ENCODE peak calls at places on chromosomes 12 and 14, in eight cellular contexts. Z is dorsolateral prefrontal cortex; X is right cardiac atrium; C is AG04450; S is body of pancreas; I is CD8-positive, alpha-beta memory T cell; J is left ventricle myocardium inferior; F is uterus. M is an unnamed sample.

GRCh38 chr14:24839617-24840203 is 205.7 kb upstream of the GZMB start:
- DNase-seq in Z (no peak), X (no peak), C (no peak), S (no peak), I (no peak), J (no peak), F (no peak), M (no peak)

GRCh38 chr14:103847439-103847953 is at the start of gene PPP1R13B:
- DNase-seq in Z (peak; percentile 92), X (peak; percentile 98), C (peak; percentile 30), S (peak; percentile 96), I (peak; percentile 90), J (peak; percentile 94), F (peak; percentile 91), M (peak; percentile 75)

GRCh38 chr14:24965934-24966593 is 83.9 kb downstream of the STXBP6 start:
- DNase-seq in Z (peak; percentile 11), X (no peak), C (no peak), S (peak; percentile 55), I (no peak), J (peak; percentile 26), F (peak; percentile 35), M (no peak)

GRCh38 chr12:30019386-30020140 is 235.8 kb upstream of the TMTC1 start:
- DNase-seq in Z (no peak), X (no peak), C (no peak), S (no peak), I (no peak), J (no peak), F (no peak), M (no peak)

GRCh38 chr14:72634910-72635647 is 258.8 kb downstream of the DPF3 start:
- DNase-seq in Z (no peak), X (no peak), C (no peak), S (no peak), I (no peak), J (no peak), F (no peak), M (no peak)

GRCh38 chr14:58812050-58812690 is 174.4 kb downstream of the DACT1 start:
- DNase-seq in Z (no peak), X (no peak), C (no peak), S (no peak), I (no peak), J (no peak), F (no peak), M (no peak)

GRCh38 chr14:79419571-79420327 is 791.6 kb downstream of the DIO2 start:
- DNase-seq in Z (no peak), X (no peak), C (no peak), S (no peak), I (no peak), J (no peak), F (no peak), M (no peak)

GRCh38 chr12:49301759-49302158 is 6.8 kb downstream of the PRPH start:
- DNase-seq in Z (no peak), X (no peak), C (no peak), S (no peak), I (no peak), J (no peak), F (no peak), M (no peak)

GRCh38 chr12:45726594-45727300 is 2.8 kb upstream of the ARID2 start:
- DNase-seq in Z (peak; percentile 55), X (peak; percentile 86), C (no peak), S (peak; percentile 64), I (no peak), J (peak; percentile 61), F (peak; percentile 63), M (peak; percentile 88)

GRCh38 chr12:1880876-1881275 is 37.6 kb downstream of the CACNA2D4 start:
- DNase-seq in Z (no peak), X (peak; percentile 31), C (no peak), S (no peak), I (no peak), J (no peak), F (no peak), M (no peak)

GRCh38 chr12:77734489-77734888 is 96.2 kb upstream of the NAV3 start:
- DNase-seq in Z (no peak), X (no peak), C (no peak), S (no peak), I (no peak), J (no peak), F (peak; percentile 25), M (no peak)

GRCh38 chr12:131129839-131130238 is 176.1 kb downstream of the ADGRD1 start:
- DNase-seq in Z (no peak), X (no peak), C (no peak), S (no peak), I (no peak), J (no peak), F (no peak), M (no peak)

GRCh38 chr14:91142214-91142668 is 28.4 kb downstream of the DGLUCY start:
- DNase-seq in Z (no peak), X (no peak), C (no peak), S (no peak), I (peak; percentile 4), J (no peak), F (no peak), M (no peak)

GRCh38 chr14:28766505-28767238 is at the start of gene FOXG1:
- DNase-seq in Z (no peak), X (peak; percentile 41), C (no peak), S (no peak), I (no peak), J (no peak), F (no peak), M (no peak)

GRCh38 chr14:78595797-78596196 is 425.6 kb downstream of the NRXN3 start:
- DNase-seq in Z (no peak), X (no peak), C (no peak), S (no peak), I (no peak), J (no peak), F (no peak), M (no peak)

GRCh38 chr12:29565727-29566126 is 68.2 kb upstream of the OVCH1 start:
- DNase-seq in Z (no peak), X (no peak), C (no peak), S (no peak), I (no peak), J (no peak), F (no peak), M (no peak)

GRCh38 chr14:61642246-61642982 is 52.9 kb upstream of the HIF1A start:
- DNase-seq in Z (no peak), X (no peak), C (no peak), S (no peak), I (no peak), J (no peak), F (no peak), M (no peak)

GRCh38 chr14:61640834-61641170 is 54.5 kb upstream of the HIF1A start:
- DNase-seq in Z (no peak), X (no peak), C (no peak), S (no peak), I (no peak), J (no peak), F (no peak), M (no peak)

GRCh38 chr14:61638595-61639391 is 56.5 kb upstream of the HIF1A start:
- DNase-seq in Z (no peak), X (no peak), C (no peak), S (no peak), I (no peak), J (no peak), F (no peak), M (no peak)

GRCh38 chr14:61643546-61643945 is 51.8 kb upstream of the HIF1A start:
- DNase-seq in Z (no peak), X (no peak), C (no peak), S (no peak), I (no peak), J (no peak), F (no peak), M (no peak)

DNA sequence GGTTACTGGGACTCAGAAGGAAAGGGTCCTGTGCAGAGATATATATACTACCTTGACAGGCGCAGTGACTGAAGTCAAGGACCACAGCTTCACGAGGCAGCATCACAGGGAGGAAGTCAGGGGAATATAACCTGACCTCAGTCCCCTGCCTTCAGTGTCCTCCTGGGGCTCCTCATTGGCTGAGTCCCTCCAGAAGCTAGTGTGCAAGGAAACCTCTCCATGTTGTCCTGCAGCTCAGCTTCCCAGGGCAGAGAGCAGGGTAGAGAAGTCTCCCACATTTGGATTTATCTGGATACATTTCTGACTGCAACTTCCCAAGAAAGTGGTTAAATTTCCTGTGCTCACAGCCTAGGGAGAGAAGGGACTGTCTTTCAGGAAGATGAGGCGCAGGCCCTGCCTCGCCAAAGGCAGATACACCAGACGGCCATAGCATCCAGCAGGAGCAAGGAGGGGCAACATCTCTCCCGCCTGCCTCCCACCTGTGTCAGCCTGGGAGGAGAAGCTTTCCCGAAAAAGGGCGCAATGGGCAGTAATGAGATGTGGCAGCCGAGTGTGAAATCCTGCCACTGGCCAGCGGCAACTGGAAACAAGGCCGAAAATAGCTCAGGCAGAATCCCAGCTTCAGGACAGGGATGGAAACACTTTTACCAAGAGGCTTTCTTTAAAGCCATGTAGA is 55.0 kb upstream of the HIF1A start:
- DNase-seq in Z (no peak), X (no peak), C (no peak), S (no peak), I (no peak), J (peak; percentile 19), F (no peak), M (peak; percentile 33)
- H3K27ac ChIP-seq in Z (no peak overlapping the region), X (no peak overlapping the region), C (no peak overlapping the region), S (no peak overlapping the region), I (no peak overlapping the region), J (peak overlapping the region; percentile 36), F (no peak overlapping the region), M (no peak overlapping the region)

GRCh38 chr12:54431911-54432814 is 13.1 kb upstream of the ITGA5 start:
- DNase-seq in Z (no peak), X (peak; percentile 88), C (peak; percentile 16), S (peak; percentile 59), I (no peak), J (peak; percentile 77), F (peak; percentile 95), M (no peak)
- H3K27ac ChIP-seq in Z (no peak overlapping the region), X (peak overlapping the region; percentile 72), C (no peak overlapping the region), S (peak overlapping the region; percentile 60), I (peak overlapping the region; percentile 28), J (peak overlapping the region; percentile 85), F (peak overlapping the region; percentile 78), M (no peak overlapping the region)

DNA sequence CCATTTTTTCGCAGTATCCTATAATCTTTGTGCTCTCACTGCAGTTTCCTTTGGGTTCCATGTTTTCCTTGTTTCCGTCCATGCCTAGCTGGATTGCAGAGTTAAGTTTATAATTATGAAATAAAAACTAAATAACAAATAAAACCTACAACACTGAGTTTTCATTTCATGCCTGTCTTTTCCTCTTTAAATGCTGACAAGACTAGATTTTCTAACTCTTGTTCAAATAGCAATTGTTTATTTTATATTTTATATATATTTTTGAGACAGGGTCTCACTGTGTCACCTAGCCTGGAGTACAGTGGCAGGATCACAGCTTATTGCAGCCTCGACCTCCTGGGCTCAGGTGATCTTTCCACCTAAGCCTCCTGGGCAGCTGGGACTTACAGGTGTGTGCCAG is 5.3 kb upstream of the GEMIN2 start:
- DNase-seq in Z (no peak), X (no peak), C (no peak), S (no peak), I (no peak), J (no peak), F (no peak), M (no peak)
- H3K27ac ChIP-seq in Z (no peak overlapping the region), X (no peak overlapping the region), C (no peak overlapping the region), S (no peak overlapping the region), I (no peak overlapping the region), J (no peak overlapping the region), F (no peak overlapping the region), M (no peak overlapping the region)

DNA sequence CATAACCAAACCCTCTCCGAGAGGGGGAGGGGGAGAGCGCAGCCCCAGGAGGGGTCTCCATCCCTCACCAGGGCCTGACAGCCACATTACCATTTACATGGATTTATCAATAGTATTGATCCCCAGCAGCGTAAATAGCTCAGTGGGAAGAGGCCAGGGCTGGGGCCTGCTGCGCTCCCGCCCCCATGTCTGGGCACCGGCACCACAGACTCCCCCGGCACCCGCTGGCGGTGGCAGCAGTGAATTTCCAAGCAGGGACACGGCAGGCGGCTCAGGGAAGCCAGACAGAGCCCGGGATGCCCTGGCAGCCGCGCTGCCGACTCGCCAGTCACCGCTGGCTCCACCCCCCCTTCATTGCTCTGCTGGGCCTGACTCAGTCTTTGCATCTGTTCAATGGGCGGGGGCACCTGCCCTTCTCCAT is 2.3 kb downstream of the NCOR2 start:
- DNase-seq in Z (peak; percentile 77), X (no peak), C (no peak), S (peak; percentile 39), I (no peak), J (no peak), F (no peak), M (peak; percentile 35)
- H3K27ac ChIP-seq in Z (peak overlapping the region; percentile 96), X (no peak overlapping the region), C (no peak overlapping the region), S (peak overlapping the region; percentile 97), I (no peak overlapping the region), J (peak overlapping the region; percentile 99), F (peak overlapping the region; percentile 32), M (peak overlapping the region; percentile 49)

M was measured in substantia nigra.